ENCODE peak calls at places on chromosome 7, in four cellular contexts. B, Z, R and H are unnamed samples.

GRCh38 chr7:25894002-25894901 is 257.7 kb upstream of the NFE2L3 start:
- DNase-seq in B (peak), Z (no peak), R (peak), H (no peak)

GRCh38 chr7:65832281-65832680 is 40.6 kb upstream of the VKORC1L1 start:
- DNase-seq in B (peak), Z (no peak), R (peak), H (no peak)

GRCh38 chr7:50842061-50842460 is 59.4 kb upstream of the GRB10 start:
- DNase-seq in B (no peak), Z (no peak), R (no peak), H (no peak)

GRCh38 chr7:123355576-123356195 is 155.9 kb upstream of the SLC13A1 start:
- DNase-seq in B (peak), Z (no peak), R (peak), H (no peak)

GRCh38 chr7:22127835-22128527 is 182.3 kb upstream of the CDCA7L start:
- DNase-seq in B (no peak), Z (no peak), R (no peak), H (no peak)

GRCh38 chr7:29370531-29371314 is 176.1 kb downstream of the CHN2 start:
- DNase-seq in B (no peak), Z (no peak), R (peak), H (no peak)

GRCh38 chr7:90530263-90530662 is 60.8 kb downstream of the PTTG1IP2 start:
- DNase-seq in B (no peak), Z (no peak), R (no peak), H (no peak)

GRCh38 chr7:138125598-138126111 is 49.4 kb downstream of the AKR1D1 start:
- DNase-seq in B (no peak), Z (no peak), R (peak), H (no peak)

GRCh38 chr7:81690251-81690650 is 79.6 kb downstream of the HGF start:
- DNase-seq in B (peak), Z (no peak), R (peak), H (no peak)

GRCh38 chr7:132049462-132050304 is 493.3 kb upstream of the PODXL start:
- DNase-seq in B (peak), Z (no peak), R (peak), H (no peak)

GRCh38 chr7:18941197-18941596 is 176.2 kb downstream of the TWIST1 start:
- DNase-seq in B (no peak), Z (no peak), R (no peak), H (no peak)

GRCh38 chr7:157661611-157661975 is 324.8 kb downstream of the DNAJB6 start:
- DNase-seq in B (no peak), Z (no peak), R (no peak), H (no peak)

GRCh38 chr7:22548313-22548712 is 48.3 kb upstream of the STEAP1B start:
- DNase-seq in B (no peak), Z (no peak), R (no peak), H (no peak)

GRCh38 chr7:147298611-147299043 is 1182.0 kb downstream of the CNTNAP2 start:
- DNase-seq in B (no peak), Z (peak), R (peak), H (no peak)

GRCh38 chr7:127365164-127365956 is 27.1 kb downstream of the ZNF800 start:
- DNase-seq in B (no peak), Z (no peak), R (no peak), H (no peak)

GRCh38 chr7:2819161-2819953 is 24.8 kb downstream of the GNA12 start:
- DNase-seq in B (no peak), Z (no peak), R (peak), H (no peak)

GRCh38 chr7:139362302-139362701 is 2.6 kb downstream of the LUC7L2 start:
- DNase-seq in B (no peak), Z (no peak), R (no peak), H (no peak)

GRCh38 chr7:115475774-115476407 is 554.0 kb downstream of the MDFIC start:
- DNase-seq in B (peak), Z (no peak), R (peak), H (no peak)

GRCh38 chr7:151058766-151059361 is 525 bp upstream of the SLC4A2 start:
- DNase-seq in B (peak), Z (no peak), R (peak), H (no peak)